ENCODE peak calls at places on chromosomes 5 and 9, in ten cellular contexts. Z is skeletal muscle cell; I is cardiac fibroblast; A is stimulated activated CD8-positive, alpha-beta memory T cell treated with anti-CD3 and anti-CD28 coated beads, Interleukin-7, amount 100 ng/mL, for 24 hours; J is ACHN; B is OCI-M1; D is HTR-8/SVneo; G is hippocampal formation; M is non-pigmented ciliary epithelial cell; R is GDM1. V is an unnamed sample.

GRCh38 chr9:127929044-127929979 is 1.3 kb downstream of the PIP5KL1 start:
- DNase-seq in J (no peak), G (no peak), M (no peak), R (no peak), I (no peak), Z (no peak), B (no peak), D (no peak), A (no peak), V (peak; percentile 95)

GRCh38 chr9:136058801-136059302 is 36.2 kb downstream of the NACC2 start:
- DNase-seq in I (no peak), R (no peak), A (no peak), B (no peak), G (no peak), Z (no peak), D (no peak), J (no peak), M (no peak), V (no peak)

GRCh38 chr9:112754578-112754977 is 4.0 kb downstream of the SNX30 start:
- DNase-seq in J (no peak), A (no peak), M (no peak), I (peak; percentile 40), D (no peak), B (peak; percentile 35), R (no peak), Z (no peak), G (no peak), V (no peak)

GRCh38 chr9:116323571-116323970 is 170.0 kb downstream of the PAPPA start:
- DNase-seq in A (no peak), Z (no peak), D (no peak), B (no peak), I (no peak), M (no peak), G (no peak), R (no peak), J (no peak), V (no peak)

GRCh38 chr9:102069969-102070368 is 331.5 kb upstream of the GRIN3A start:
- DNase-seq in Z (peak; percentile 8), G (no peak), M (peak; percentile 1), R (no peak), I (no peak), J (no peak), B (no peak), D (no peak), A (no peak), V (no peak)

GRCh38 chr9:133490201-133490681 is 11.3 kb upstream of the SLC2A6 start:
- DNase-seq in D (no peak), Z (no peak), J (no peak), B (no peak), G (no peak), I (no peak), A (no peak), M (no peak), R (no peak), V (no peak)

GRCh38 chr9:37943329-37944265 is 39.7 kb upstream of the SLC25A51 start:
- DNase-seq in B (no peak), G (peak; percentile 20), R (no peak), D (no peak), J (peak; percentile 90), M (no peak), I (peak; percentile 95), Z (peak; percentile 78), A (no peak), V (no peak)

GRCh38 chr5:67193479-67193878 is 3.1 kb downstream of the CD180 start:
- DNase-seq in B (peak; percentile 29), A (no peak), D (no peak), J (no peak), M (no peak), G (no peak), Z (no peak), R (no peak), I (no peak), V (peak; percentile 67)

GRCh38 chr5:17217421-17218352 is at the start of gene BASP1:
- DNase-seq in D (peak; percentile 59), B (peak; percentile 22), Z (no peak), J (peak; percentile 68), G (peak; percentile 51), A (no peak), M (no peak), I (peak; percentile 91), R (no peak), V (peak; percentile 37)

GRCh38 chr5:116853992-116854391 is 279.4 kb upstream of the SEMA6A start:
- DNase-seq in D (no peak), A (no peak), Z (no peak), I (no peak), M (no peak), J (no peak), R (no peak), B (no peak), G (no peak), V (no peak)

GRCh38 chr5:68738236-68738635 is 355.6 kb upstream of the SLC30A5 start:
- DNase-seq in I (no peak), B (no peak), M (no peak), R (no peak), D (no peak), A (no peak), G (no peak), Z (no peak), J (no peak), V (no peak)